ENCODE peak calls at places on chromosomes 12 and 14, in seven cellular contexts. N is LoVo, F is body of pancreas, Y is upper lobe of right lung, J is T-helper 9 cell, M is A549, D is EL. R is an unnamed sample.

GRCh38 chr12:108826115-108826806 is 31.1 kb downstream of the SSH1 start:
- DNase-seq in N (no peak), F (no peak), M (no peak), D (peak), Y (no peak), J (no peak), R (peak)

GRCh38 chr14:36646664-36647416 is 14.8 kb upstream of the PAX9 start:
- DNase-seq in D (no peak), Y (no peak), N (no peak), F (peak), J (no peak), M (no peak), R (no peak)

GRCh38 chr14:24311837-24312615 is 724 bp downstream of the LTB4R start:
- DNase-seq in F (no peak), N (no peak), D (no peak), M (no peak), Y (no peak), J (no peak), R (no peak)

GRCh38 chr12:12720052-12720451 is 2.9 kb downstream of the CDKN1B start:
- DNase-seq in J (no peak), Y (no peak), D (no peak), M (peak), F (no peak), N (no peak), R (no peak)

GRCh38 chr12:63151898-63152700 is 1.1 kb upstream of the AVPR1A start:
- DNase-seq in J (no peak), F (peak), D (peak), M (peak), N (peak), Y (no peak), R (peak)

GRCh38 chr14:30214456-30215090 is 286.9 kb upstream of the PRKD1 start:
- DNase-seq in N (peak), F (peak), D (peak), M (peak), Y (no peak), J (no peak), R (peak)

GRCh38 chr14:74275265-74275841 is 27.4 kb downstream of the ABCD4 start:
- DNase-seq in D (peak), N (no peak), J (no peak), F (no peak), Y (peak), M (peak), R (no peak)

GRCh38 chr12:122064034-122064777 is 14.3 kb upstream of the MLXIP start:
- DNase-seq in M (peak), N (peak), D (peak), Y (peak), F (peak), J (no peak), R (peak)

GRCh38 chr14:73241481-73242165 is 4.3 kb downstream of the PAPLN start:
- DNase-seq in Y (no peak), M (no peak), N (no peak), J (no peak), D (no peak), F (no peak), R (no peak)

GRCh38 chr14:51917186-51917585 is 56.8 kb downstream of the GNG2 start:
- DNase-seq in M (no peak), N (no peak), Y (no peak), F (peak), D (no peak), J (no peak), R (no peak)

GRCh38 chr12:31715283-31715825 is 13.5 kb downstream of the AMN1 start:
- DNase-seq in F (no peak), D (no peak), Y (no peak), M (peak), N (no peak), J (no peak), R (peak)

GRCh38 chr12:58665375-58665774 is 254.9 kb downstream of the LRIG3 start:
- DNase-seq in J (no peak), N (no peak), F (no peak), D (no peak), Y (no peak), M (no peak), R (no peak)

GRCh38 chr12:131578828-131579227 is 132.1 kb upstream of the SFSWAP start:
- DNase-seq in J (no peak), N (no peak), M (no peak), Y (no peak), D (no peak), F (no peak), R (no peak)

GRCh38 chr14:30209136-30209535 is 281.5 kb upstream of the PRKD1 start:
- DNase-seq in F (no peak), D (no peak), J (no peak), N (no peak), Y (no peak), M (no peak), R (no peak)

GRCh38 chr12:152440-152839 is 61.5 kb downstream of the SLC6A12 start:
- DNase-seq in F (no peak), M (no peak), N (no peak), J (no peak), Y (no peak), D (no peak), R (no peak)

GRCh38 chr12:203462-204260 is 10.3 kb downstream of the SLC6A12 start:
- DNase-seq in F (peak), Y (no peak), N (no peak), D (no peak), J (no peak), M (peak), R (peak)

GRCh38 chr12:115998119-115998633 is 279.3 kb downstream of the MED13L start:
- DNase-seq in Y (no peak), F (no peak), N (peak), J (no peak), M (peak), D (peak), R (peak)

GRCh38 chr12:127381043-127381668 is 885.8 kb upstream of the TMEM132C start:
- DNase-seq in F (peak), N (peak), Y (peak), D (peak), M (peak), J (peak), R (peak)

GRCh38 chr14:23537351-23538048 is 14.1 kb downstream of the ZFHX2 start:
- DNase-seq in N (no peak), D (peak), F (no peak), M (no peak), J (no peak), Y (no peak), R (no peak)

GRCh38 chr12:82793882-82794281 is 107.2 kb downstream of the TMTC2 start:
- DNase-seq in F (no peak), Y (no peak), J (no peak), M (no peak), N (no peak), D (no peak), R (no peak)

GRCh38 chr14:92553456-92553855 is 39.9 kb downstream of the RIN3 start:
- DNase-seq in D (peak), M (peak), F (no peak), J (no peak), N (no peak), Y (no peak), R (no peak)

GRCh38 chr12:19299765-19300164 is 139.5 kb upstream of the AEBP2 start:
- DNase-seq in Y (no peak), N (no peak), F (no peak), D (peak), J (no peak), M (no peak), R (no peak)

GRCh38 chr12:112367986-112368385 is 14.2 kb downstream of the HECTD4 start:
- DNase-seq in F (no peak), N (no peak), D (no peak), Y (no peak), M (no peak), J (no peak), R (no peak)

GRCh38 chr14:86521032-86521730 is 991.2 kb downstream of the FLRT2 start:
- DNase-seq in Y (no peak), J (no peak), F (peak), N (no peak), M (no peak), D (no peak), R (no peak)

GRCh38 chr14:99821519-99822165 is 28.4 kb downstream of the EML1 start:
- DNase-seq in F (peak), J (no peak), D (peak), Y (no peak), M (no peak), N (peak), R (no peak)

GRCh38 chr12:59716049-59716448 is 120.2 kb downstream of the SLC16A7 start:
- DNase-seq in D (no peak), N (no peak), J (no peak), M (no peak), F (no peak), Y (no peak), R (no peak)

GRCh38 chr14:88791629-88792571 is 853 bp downstream of the EML5 start:
- DNase-seq in M (peak), D (peak), Y (peak), F (peak), N (no peak), J (no peak), R (peak)

GRCh38 chr14:95481391-95482022 is 34.9 kb downstream of the SYNE3 start:
- DNase-seq in D (no peak), M (no peak), N (no peak), F (no peak), J (no peak), Y (no peak), R (no peak)

GRCh38 chr12:84069079-84069661 is 843.4 kb downstream of the SLC6A15 start:
- DNase-seq in N (no peak), J (no peak), D (no peak), M (no peak), F (no peak), Y (no peak), R (no peak)

GRCh38 chr12:108129017-108129812 is at the start of gene WSCD2:
- DNase-seq in M (peak), J (no peak), Y (peak), D (peak), N (no peak), F (peak), R (peak)

GRCh38 chr12:46160981-46161690 is 107.7 kb downstream of the SLC38A1 start:
- DNase-seq in Y (no peak), F (no peak), J (no peak), M (no peak), N (no peak), D (no peak), R (no peak)

GRCh38 chr12:119410396-119410795 is 75.9 kb downstream of the CCDC60 start:
- DNase-seq in Y (no peak), J (no peak), M (no peak), D (no peak), N (no peak), F (no peak), R (no peak)

GRCh38 chr14:102805454-102805891 is 28.2 kb downstream of the TRAF3 start:
- DNase-seq in Y (no peak), F (no peak), D (peak), M (no peak), N (no peak), J (peak), R (no peak)

GRCh38 chr14:88559852-88560251 is 3.0 kb upstream of the ZC3H14 start:
- DNase-seq in F (no peak), Y (no peak), J (no peak), D (peak), N (no peak), M (peak), R (peak)

R was measured in globus pallidus.